ENCODE peak calls at places on chromosomes 6 and 20, in seven cellular contexts. S is heart right ventricle; R is activated CD4-positive, alpha-beta memory T cell treated with anti-CD3 and anti-CD28 coated beads for 36 hours; D is activated naive CD4-positive, alpha-beta T cell; H is AG20443; T is activated T-helper 1 cell treated with anti-CD3 and anti-CD28 coated beads, Interleukin-2, amount 50 U/mL, for 16 hours; J is hippocampal formation. X is an unnamed sample.
A peak's percentile ranks its signal among the peaks of the same experiment; 100 is the strongest.

GRCh38 chr6:142118926-142119325 is 13.8 kb upstream of the GJE1 start:
- DNase-seq in J (no peak), R (no peak), D (no peak), H (peak; percentile 16), T (no peak), S (no peak), X (no peak)

GRCh38 chr6:148935705-148936306 is 189.0 kb downstream of the UST start:
- DNase-seq in S (no peak), R (no peak), H (peak; percentile 49), J (no peak), T (no peak), D (no peak), X (no peak)

GRCh38 chr20:17856024-17856564 is 112.5 kb downstream of the SNX5 start:
- DNase-seq in T (no peak), S (no peak), R (peak; percentile 20), H (no peak), D (no peak), J (no peak), X (no peak)

GRCh38 chr6:32075781-32076494 is 33.2 kb downstream of the TNXB start:
- DNase-seq in J (no peak), T (no peak), R (no peak), S (no peak), D (no peak), H (no peak), X (no peak)

GRCh38 chr6:117530467-117531242 is 48.2 kb downstream of the DCBLD1 start:
- DNase-seq in J (no peak), D (no peak), H (peak; percentile 30), S (no peak), T (no peak), R (no peak), X (no peak)

GRCh38 chr20:4081396-4081795 is 66.0 kb upstream of the RNF24 start:
- DNase-seq in D (no peak), H (no peak), T (no peak), S (no peak), J (no peak), R (no peak), X (no peak)

GRCh38 chr6:168606722-168607121 is 165.7 kb downstream of the SMOC2 start:
- DNase-seq in T (no peak), R (no peak), S (no peak), D (no peak), J (no peak), H (no peak), X (no peak)

GRCh38 chr6:137389150-137389664 is 105.0 kb downstream of the OLIG3 start:
- DNase-seq in T (peak; percentile 24), S (no peak), R (peak; percentile 90), D (peak; percentile 18), J (no peak), H (no peak), X (peak; percentile 97)

GRCh38 chr20:3995067-3995748 is 20.1 kb downstream of the RNF24 start:
- DNase-seq in R (peak; percentile 50), D (no peak), T (no peak), J (no peak), S (no peak), H (peak; percentile 55), X (no peak)

GRCh38 chr6:43383021-43383667 is 13.7 kb upstream of the ZNF318 start:
- DNase-seq in S (no peak), J (peak; percentile 27), D (no peak), H (peak; percentile 44), R (no peak), T (no peak), X (no peak)

GRCh38 chr20:52083627-52084232 is 107.8 kb downstream of the ZFP64 start:
- DNase-seq in D (no peak), R (peak; percentile 59), J (peak; percentile 42), T (no peak), H (peak; percentile 80), S (peak; percentile 48), X (peak; percentile 54)

GRCh38 chr20:62946918-62947317 is 5.6 kb upstream of the SLC17A9 start:
- DNase-seq in H (no peak), R (no peak), J (no peak), S (peak; percentile 51), D (no peak), T (no peak), X (no peak)

GRCh38 chr20:34311118-34312023 is 8.2 kb upstream of the AHCY start:
- DNase-seq in H (peak; percentile 22), J (no peak), T (no peak), D (no peak), S (no peak), R (no peak), X (no peak)

GRCh38 chr20:52049001-52049731 is 142.4 kb downstream of the ZFP64 start:
- DNase-seq in J (no peak), T (no peak), S (no peak), D (no peak), H (peak; percentile 54), R (no peak), X (no peak)

GRCh38 chr20:37345339-37346231 is at the start of gene SRC:
- DNase-seq in R (peak; percentile 61), S (peak; percentile 80), D (no peak), T (no peak), J (peak; percentile 3), H (peak; percentile 90), X (no peak)

GRCh38 chr6:24719125-24719931 is at the start of gene C6orf62:
- DNase-seq in D (no peak), H (peak; percentile 10), T (peak; percentile 10), J (no peak), R (peak; percentile 82), S (peak; percentile 36), X (peak; percentile 83)

GRCh38 chr6:70874181-70874913 is 82.5 kb downstream of the B3GAT2 start:
- DNase-seq in J (no peak), S (no peak), H (no peak), T (no peak), R (no peak), D (no peak), X (no peak)

X was measured in AML-193.